ENCODE peak calls at places on chromosomes 5 and 9, in seven cellular contexts. One of them, this sample, is unnamed.

GRCh38 chr5:170611446-170612088 is 107.7 kb downstream of the KCNIP1 start:
- DNase-seq in epithelial cell of esophagus: peak
- DNase-seq in tibial artery: no peak
- DNase-seq in neural progenitor cell: no peak
- DNase-seq in dorsolateral prefrontal cortex: no peak
- DNase-seq in astrocyte: no peak
- DNase-seq in A549: no peak
- DNase-seq in this sample: no peak

GRCh38 chr9:133134419-133135190 is 13.6 kb upstream of the RALGDS start:
- DNase-seq in epithelial cell of esophagus: peak
- DNase-seq in A549: no peak
- DNase-seq in tibial artery: no peak
- DNase-seq in astrocyte: no peak
- DNase-seq in neural progenitor cell: no peak
- DNase-seq in dorsolateral prefrontal cortex: no peak
- DNase-seq in this sample: no peak

GRCh38 chr5:130710596-130710995 is 454.5 kb downstream of the HINT1 start:
- DNase-seq in astrocyte: peak
- DNase-seq in tibial artery: no peak
- DNase-seq in A549: peak
- DNase-seq in neural progenitor cell: no peak
- DNase-seq in dorsolateral prefrontal cortex: no peak
- DNase-seq in epithelial cell of esophagus: peak
- DNase-seq in this sample: peak

GRCh38 chr5:9156282-9156681 is 389.6 kb downstream of the SEMA5A start:
- DNase-seq in neural progenitor cell: peak
- DNase-seq in dorsolateral prefrontal cortex: peak
- DNase-seq in tibial artery: no peak
- DNase-seq in astrocyte: peak
- DNase-seq in epithelial cell of esophagus: peak
- DNase-seq in A549: no peak
- DNase-seq in this sample: peak

GRCh38 chr9:77839459-77840140 is 191.5 kb upstream of the GNA14 start:
- DNase-seq in A549: no peak
- DNase-seq in tibial artery: no peak
- DNase-seq in epithelial cell of esophagus: peak
- DNase-seq in dorsolateral prefrontal cortex: no peak
- DNase-seq in astrocyte: peak
- DNase-seq in neural progenitor cell: no peak
- DNase-seq in this sample: peak

GRCh38 chr9:85246566-85246965 is 495.2 kb downstream of the AGTPBP1 start:
- DNase-seq in tibial artery: no peak
- DNase-seq in A549: no peak
- DNase-seq in astrocyte: no peak
- DNase-seq in epithelial cell of esophagus: no peak
- DNase-seq in dorsolateral prefrontal cortex: no peak
- DNase-seq in neural progenitor cell: no peak
- DNase-seq in this sample: no peak

GRCh38 chr9:86705474-86705873 is 241.8 kb downstream of the GAS1 start:
- DNase-seq in epithelial cell of esophagus: peak
- DNase-seq in dorsolateral prefrontal cortex: no peak
- DNase-seq in A549: no peak
- DNase-seq in tibial artery: no peak
- DNase-seq in neural progenitor cell: no peak
- DNase-seq in astrocyte: no peak
- DNase-seq in this sample: peak

GRCh38 chr9:107949058-107949457 is 459.5 kb upstream of the KLF4 start:
- DNase-seq in tibial artery: no peak
- DNase-seq in astrocyte: no peak
- DNase-seq in neural progenitor cell: no peak
- DNase-seq in epithelial cell of esophagus: peak
- DNase-seq in A549: no peak
- DNase-seq in dorsolateral prefrontal cortex: no peak
- DNase-seq in this sample: no peak

GRCh38 chr5:11903121-11903613 is 1.1 kb downstream of the CTNND2 start:
- DNase-seq in A549: no peak
- DNase-seq in tibial artery: no peak
- DNase-seq in neural progenitor cell: peak
- DNase-seq in dorsolateral prefrontal cortex: peak
- DNase-seq in astrocyte: peak
- DNase-seq in epithelial cell of esophagus: peak
- DNase-seq in this sample: no peak

GRCh38 chr9:96554801-96555566 is 64.7 kb downstream of the CDC14B start:
- DNase-seq in neural progenitor cell: no peak
- DNase-seq in astrocyte: peak
- DNase-seq in tibial artery: no peak
- DNase-seq in dorsolateral prefrontal cortex: no peak
- DNase-seq in A549: no peak
- DNase-seq in epithelial cell of esophagus: no peak
- DNase-seq in this sample: peak

GRCh38 chr5:58764199-58764598 is 181.3 kb downstream of the RAB3C start:
- DNase-seq in A549: no peak
- DNase-seq in epithelial cell of esophagus: peak
- DNase-seq in tibial artery: no peak
- DNase-seq in neural progenitor cell: no peak
- DNase-seq in dorsolateral prefrontal cortex: no peak
- DNase-seq in astrocyte: no peak
- DNase-seq in this sample: no peak

GRCh38 chr5:112563169-112563826 is 144.2 kb upstream of the EPB41L4A start:
- DNase-seq in dorsolateral prefrontal cortex: no peak
- DNase-seq in tibial artery: no peak
- DNase-seq in neural progenitor cell: no peak
- DNase-seq in epithelial cell of esophagus: no peak
- DNase-seq in A549: no peak
- DNase-seq in astrocyte: no peak
- DNase-seq in this sample: no peak

GRCh38 chr5:72552041-72552557 is 44.9 kb upstream of the ZNF366 start:
- DNase-seq in epithelial cell of esophagus: peak
- DNase-seq in tibial artery: no peak
- DNase-seq in astrocyte: peak
- DNase-seq in A549: no peak
- DNase-seq in neural progenitor cell: no peak
- DNase-seq in dorsolateral prefrontal cortex: no peak
- DNase-seq in this sample: peak

GRCh38 chr9:125990793-125991220 is 243.6 kb downstream of the PBX3 start:
- DNase-seq in tibial artery: peak
- DNase-seq in dorsolateral prefrontal cortex: no peak
- DNase-seq in epithelial cell of esophagus: no peak
- DNase-seq in neural progenitor cell: no peak
- DNase-seq in A549: no peak
- DNase-seq in astrocyte: no peak
- DNase-seq in this sample: no peak

GRCh38 chr5:35857606-35858205 is 1.0 kb downstream of the IL7R start:
- DNase-seq in dorsolateral prefrontal cortex: no peak
- DNase-seq in neural progenitor cell: no peak
- DNase-seq in epithelial cell of esophagus: peak
- DNase-seq in tibial artery: no peak
- DNase-seq in A549: no peak
- DNase-seq in astrocyte: peak
- DNase-seq in this sample: peak

GRCh38 chr5:76367623-76368366 is 35.3 kb upstream of the IQGAP2 start:
- DNase-seq in epithelial cell of esophagus: peak
- DNase-seq in neural progenitor cell: peak
- DNase-seq in A549: no peak
- DNase-seq in astrocyte: peak
- DNase-seq in tibial artery: no peak
- DNase-seq in dorsolateral prefrontal cortex: no peak
- DNase-seq in this sample: no peak

GRCh38 chr5:39197556-39197955 is 21.8 kb downstream of the FYB1 start:
- DNase-seq in dorsolateral prefrontal cortex: no peak
- DNase-seq in astrocyte: no peak
- DNase-seq in epithelial cell of esophagus: peak
- DNase-seq in tibial artery: no peak
- DNase-seq in neural progenitor cell: no peak
- DNase-seq in A549: peak
- DNase-seq in this sample: no peak

GRCh38 chr9:111805841-111806241 is 11.1 kb upstream of the SHOC1 start:
- DNase-seq in astrocyte: peak
- DNase-seq in A549: peak
- DNase-seq in epithelial cell of esophagus: peak
- DNase-seq in dorsolateral prefrontal cortex: no peak
- DNase-seq in tibial artery: no peak
- DNase-seq in neural progenitor cell: no peak
- DNase-seq in this sample: peak

GRCh38 chr9:138082918-138083636 is 205.5 kb downstream of the CACNA1B start:
- DNase-seq in dorsolateral prefrontal cortex: peak
- DNase-seq in neural progenitor cell: no peak
- DNase-seq in astrocyte: no peak
- DNase-seq in tibial artery: peak
- DNase-seq in A549: no peak
- DNase-seq in epithelial cell of esophagus: no peak
- DNase-seq in this sample: no peak

GRCh38 chr5:42992035-42992570 is 48.0 kb downstream of the ANXA2R start:
- DNase-seq in astrocyte: peak
- DNase-seq in dorsolateral prefrontal cortex: peak
- DNase-seq in tibial artery: peak
- DNase-seq in epithelial cell of esophagus: peak
- DNase-seq in neural progenitor cell: peak
- DNase-seq in A549: peak
- DNase-seq in this sample: peak

GRCh38 chr9:75462866-75463265 is 374.6 kb downstream of the OSTF1 start:
- DNase-seq in epithelial cell of esophagus: no peak
- DNase-seq in dorsolateral prefrontal cortex: no peak
- DNase-seq in astrocyte: no peak
- DNase-seq in A549: no peak
- DNase-seq in tibial artery: no peak
- DNase-seq in neural progenitor cell: no peak
- DNase-seq in this sample: no peak

GRCh38 chr9:5563417-5563815 is 53.1 kb downstream of the PDCD1LG2 start:
- DNase-seq in neural progenitor cell: no peak
- DNase-seq in astrocyte: peak
- DNase-seq in epithelial cell of esophagus: peak
- DNase-seq in dorsolateral prefrontal cortex: no peak
- DNase-seq in A549: no peak
- DNase-seq in tibial artery: no peak
- DNase-seq in this sample: no peak

GRCh38 chr9:127449332-127449966 is 1.8 kb downstream of the RPL12 start:
- DNase-seq in epithelial cell of esophagus: no peak
- DNase-seq in astrocyte: no peak
- DNase-seq in A549: no peak
- DNase-seq in tibial artery: no peak
- DNase-seq in neural progenitor cell: no peak
- DNase-seq in dorsolateral prefrontal cortex: no peak
- DNase-seq in this sample: peak
- H3K4me3 ChIP-seq in epithelial cell of esophagus: peak
- H3K4me3 ChIP-seq in astrocyte: peak
- H3K4me3 ChIP-seq in A549: peak
- H3K4me3 ChIP-seq in tibial artery: peak
- H3K4me3 ChIP-seq in neural progenitor cell: peak
- H3K4me3 ChIP-seq in dorsolateral prefrontal cortex: peak
- H3K4me3 ChIP-seq in this sample: peak

GRCh38 chr5:139384591-139385051 is 1.5 kb upstream of the SLC23A1 start:
- DNase-seq in epithelial cell of esophagus: no peak
- DNase-seq in A549: no peak
- DNase-seq in neural progenitor cell: no peak
- DNase-seq in astrocyte: no peak
- DNase-seq in tibial artery: peak
- DNase-seq in dorsolateral prefrontal cortex: no peak
- DNase-seq in this sample: no peak

GRCh38 chr5:139385061-139385889 is 2.2 kb upstream of the SLC23A1 start:
- DNase-seq in tibial artery: peak
- DNase-seq in A549: no peak
- DNase-seq in dorsolateral prefrontal cortex: no peak
- DNase-seq in epithelial cell of esophagus: peak
- DNase-seq in astrocyte: no peak
- DNase-seq in neural progenitor cell: no peak
- DNase-seq in this sample: peak

GRCh38 chr5:139383275-139383992 is at the start of gene SLC23A1:
- DNase-seq in dorsolateral prefrontal cortex: no peak
- DNase-seq in epithelial cell of esophagus: no peak
- DNase-seq in astrocyte: no peak
- DNase-seq in neural progenitor cell: no peak
- DNase-seq in A549: peak
- DNase-seq in tibial artery: no peak
- DNase-seq in this sample: no peak

GRCh38 chr5:139382781-139383180 is 316 bp downstream of the SLC23A1 start:
- DNase-seq in epithelial cell of esophagus: no peak
- DNase-seq in neural progenitor cell: no peak
- DNase-seq in A549: no peak
- DNase-seq in tibial artery: peak
- DNase-seq in astrocyte: no peak
- DNase-seq in dorsolateral prefrontal cortex: no peak
- DNase-seq in this sample: no peak

DNA sequence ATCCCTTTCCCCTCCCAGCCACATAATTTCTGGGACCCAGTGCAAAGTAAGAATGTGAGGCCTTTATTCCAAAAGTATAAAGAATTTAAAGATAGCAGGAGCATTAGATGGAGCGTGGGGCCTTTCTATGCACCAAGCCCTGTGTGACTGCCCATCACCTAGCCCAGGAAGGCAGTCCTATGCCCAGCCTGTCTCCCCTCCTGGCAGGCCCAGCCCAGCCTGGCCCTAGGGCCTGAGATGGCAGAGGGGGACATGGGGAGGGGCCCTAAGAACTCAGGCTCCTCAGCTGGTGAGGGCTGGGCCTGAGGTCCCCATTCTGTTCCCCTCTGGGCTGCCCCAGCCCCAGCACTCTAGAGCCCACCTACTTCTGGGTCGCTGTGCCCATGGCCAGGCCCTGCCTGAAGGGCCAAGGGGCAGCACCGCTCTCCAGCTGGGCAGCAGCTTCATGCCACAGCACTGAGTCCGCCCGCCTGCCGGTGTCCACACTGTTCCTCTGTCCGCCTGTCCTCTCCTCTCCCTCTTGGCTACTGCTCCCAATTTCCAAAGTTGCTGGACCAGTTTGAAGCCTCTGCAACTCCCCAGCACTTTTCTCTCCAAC is 995 bp upstream of the SLC23A1 start:
- DNase-seq in A549: no peak
- DNase-seq in dorsolateral prefrontal cortex: no peak
- DNase-seq in astrocyte: no peak
- DNase-seq in tibial artery: no peak
- DNase-seq in epithelial cell of esophagus: no peak
- DNase-seq in neural progenitor cell: no peak
- DNase-seq in this sample: no peak
- TF ChIP-seq CTCF in A549: no peak
- TF ChIP-seq CTCF in dorsolateral prefrontal cortex: no peak
- TF ChIP-seq CTCF in astrocyte: no peak
- TF ChIP-seq CTCF in tibial artery: no peak
- TF ChIP-seq CTCF in epithelial cell of esophagus: no peak
- TF ChIP-seq CTCF in neural progenitor cell: no peak
- TF ChIP-seq CTCF in this sample: no peak

DNA sequence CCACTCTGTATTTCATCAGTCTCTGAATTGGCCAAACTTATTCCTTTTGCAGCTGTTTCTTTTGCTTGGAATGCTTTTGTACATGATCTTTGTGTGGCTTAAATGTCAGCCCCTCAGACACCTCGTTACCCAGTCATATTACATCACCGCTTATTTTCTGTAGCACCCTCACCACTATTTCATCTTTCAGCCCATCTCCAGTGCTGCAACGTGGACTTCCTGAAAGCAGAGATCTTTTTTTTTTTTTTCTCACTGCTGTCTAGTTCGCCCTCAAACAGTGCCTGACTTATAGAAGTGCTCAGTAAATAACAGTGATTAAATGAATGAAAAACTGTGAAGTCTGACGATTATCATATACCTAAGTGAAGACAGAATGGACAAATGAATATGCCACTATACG is 835 bp downstream of the SRA1 start:
- DNase-seq in astrocyte: peak
- DNase-seq in dorsolateral prefrontal cortex: no peak
- DNase-seq in tibial artery: no peak
- DNase-seq in neural progenitor cell: no peak
- DNase-seq in A549: no peak
- DNase-seq in epithelial cell of esophagus: no peak
- DNase-seq in this sample: peak
- H3K4me3 ChIP-seq in astrocyte: peak
- H3K4me3 ChIP-seq in dorsolateral prefrontal cortex: peak
- H3K4me3 ChIP-seq in tibial artery: peak
- H3K4me3 ChIP-seq in neural progenitor cell: peak
- H3K4me3 ChIP-seq in A549: peak
- H3K4me3 ChIP-seq in epithelial cell of esophagus: peak
- H3K4me3 ChIP-seq in this sample: peak

GRCh38 chr5:180541710-180542109 is 47.5 kb downstream of the CNOT6 start:
- DNase-seq in dorsolateral prefrontal cortex: no peak
- DNase-seq in neural progenitor cell: no peak
- DNase-seq in tibial artery: no peak
- DNase-seq in astrocyte: no peak
- DNase-seq in A549: no peak
- DNase-seq in epithelial cell of esophagus: no peak
- DNase-seq in this sample: no peak
- TF ChIP-seq CTCF in dorsolateral prefrontal cortex: no peak
- TF ChIP-seq CTCF in neural progenitor cell: no peak
- TF ChIP-seq CTCF in tibial artery: no peak
- TF ChIP-seq CTCF in astrocyte: no peak
- TF ChIP-seq CTCF in A549: no peak
- TF ChIP-seq CTCF in epithelial cell of esophagus: no peak
- TF ChIP-seq CTCF in this sample: no peak